ENCODE peak calls at places on chromosome 9, in four cellular contexts. One of them, this sample, is unnamed.
A peak's percentile ranks its signal among the peaks of the same experiment; 100 is the strongest.

GRCh38 chr9:78938821-78939220 is 632.9 kb upstream of the TLE4 start:
- DNase-seq in SK-N-SH: no peak
- DNase-seq in upper lobe of right lung: no peak
- DNase-seq in transverse colon: no peak
- DNase-seq in this sample: no peak

GRCh38 chr9:108272350-108272899 is 583.4 kb downstream of the ACTL7B start:
- DNase-seq in SK-N-SH: peak; percentile 40
- DNase-seq in upper lobe of right lung: peak; percentile 66
- DNase-seq in transverse colon: peak; percentile 66
- DNase-seq in this sample: no peak

GRCh38 chr9:92001244-92001643 is 51.2 kb upstream of the ROR2 start:
- DNase-seq in SK-N-SH: no peak
- DNase-seq in upper lobe of right lung: no peak
- DNase-seq in transverse colon: no peak
- DNase-seq in this sample: no peak

GRCh38 chr9:117783828-117784227 is 79.6 kb downstream of the TLR4 start:
- DNase-seq in SK-N-SH: no peak
- DNase-seq in upper lobe of right lung: no peak
- DNase-seq in transverse colon: peak; percentile 18
- DNase-seq in this sample: no peak

GRCh38 chr9:87513171-87513570 is 15.5 kb downstream of the DAPK1 start:
- DNase-seq in SK-N-SH: no peak
- DNase-seq in upper lobe of right lung: no peak
- DNase-seq in transverse colon: no peak
- DNase-seq in this sample: no peak

GRCh38 chr9:35664531-35665470 is at the start of gene ARHGEF39:
- DNase-seq in SK-N-SH: peak; percentile 98
- DNase-seq in upper lobe of right lung: peak; percentile 91
- DNase-seq in transverse colon: peak; percentile 91
- DNase-seq in this sample: no peak

GRCh38 chr9:93598647-93599241 is 22.4 kb downstream of the PHF2 start:
- DNase-seq in SK-N-SH: no peak
- DNase-seq in upper lobe of right lung: no peak
- DNase-seq in transverse colon: peak; percentile 36
- DNase-seq in this sample: no peak

GRCh38 chr9:137311171-137311970 is 9.3 kb upstream of the NRARP start:
- DNase-seq in SK-N-SH: peak; percentile 41
- DNase-seq in upper lobe of right lung: peak; percentile 78
- DNase-seq in transverse colon: peak; percentile 92
- DNase-seq in this sample: no peak

GRCh38 chr9:5205071-5205470 is 19.6 kb upstream of the INSL6 start:
- DNase-seq in SK-N-SH: no peak
- DNase-seq in upper lobe of right lung: no peak
- DNase-seq in transverse colon: no peak
- DNase-seq in this sample: no peak

GRCh38 chr9:77663754-77664153 is 15.6 kb upstream of the GNA14 start:
- DNase-seq in SK-N-SH: peak; percentile 44
- DNase-seq in upper lobe of right lung: no peak
- DNase-seq in transverse colon: peak; percentile 54
- DNase-seq in this sample: no peak

GRCh38 chr9:6564370-6564769 is 81.2 kb downstream of the GLDC start:
- DNase-seq in SK-N-SH: no peak
- DNase-seq in upper lobe of right lung: no peak
- DNase-seq in transverse colon: no peak
- DNase-seq in this sample: no peak

GRCh38 chr9:131464354-131465000 is 38.2 kb upstream of the POMT1 start:
- DNase-seq in SK-N-SH: no peak
- DNase-seq in upper lobe of right lung: peak; percentile 55
- DNase-seq in transverse colon: no peak
- DNase-seq in this sample: no peak

GRCh38 chr9:136137321-136138054 is 18.8 kb upstream of the TMEM250 start:
- DNase-seq in SK-N-SH: peak; percentile 74
- DNase-seq in upper lobe of right lung: no peak
- DNase-seq in transverse colon: no peak
- DNase-seq in this sample: no peak

GRCh38 chr9:93452710-93453046 is 703 bp downstream of the FAM120AOS start:
- DNase-seq in SK-N-SH: peak; percentile 28
- DNase-seq in upper lobe of right lung: no peak
- DNase-seq in transverse colon: peak; percentile 33
- DNase-seq in this sample: no peak

GRCh38 chr9:105173306-105173705 is 71.1 kb upstream of the SLC44A1 start:
- DNase-seq in SK-N-SH: no peak
- DNase-seq in upper lobe of right lung: no peak
- DNase-seq in transverse colon: no peak
- DNase-seq in this sample: no peak

GRCh38 chr9:1939926-1940368 is 75.2 kb upstream of the SMARCA2 start:
- DNase-seq in SK-N-SH: peak; percentile 54
- DNase-seq in upper lobe of right lung: no peak
- DNase-seq in transverse colon: peak; percentile 22
- DNase-seq in this sample: no peak

GRCh38 chr9:16712800-16713199 is 157.7 kb downstream of the BNC2 start:
- DNase-seq in SK-N-SH: no peak
- DNase-seq in upper lobe of right lung: no peak
- DNase-seq in transverse colon: no peak
- DNase-seq in this sample: no peak

GRCh38 chr9:94971378-94972131 is 245.1 kb downstream of the AOPEP start:
- DNase-seq in SK-N-SH: peak; percentile 65
- DNase-seq in upper lobe of right lung: no peak
- DNase-seq in transverse colon: no peak
- DNase-seq in this sample: no peak

GRCh38 chr9:38112010-38112409 is 43.0 kb upstream of the SHB start:
- DNase-seq in SK-N-SH: no peak
- DNase-seq in upper lobe of right lung: no peak
- DNase-seq in transverse colon: no peak
- DNase-seq in this sample: no peak

GRCh38 chr9:85431396-85432102 is 310.2 kb downstream of the AGTPBP1 start:
- DNase-seq in SK-N-SH: no peak
- DNase-seq in upper lobe of right lung: no peak
- DNase-seq in transverse colon: no peak
- DNase-seq in this sample: no peak

GRCh38 chr9:113985968-113986585 is 92.0 kb downstream of the AMBP start:
- DNase-seq in SK-N-SH: no peak
- DNase-seq in upper lobe of right lung: no peak
- DNase-seq in transverse colon: no peak
- DNase-seq in this sample: no peak

GRCh38 chr9:127318651-127319167 is 54.1 kb downstream of the GARNL3 start:
- DNase-seq in SK-N-SH: no peak
- DNase-seq in upper lobe of right lung: no peak
- DNase-seq in transverse colon: no peak
- DNase-seq in this sample: no peak

GRCh38 chr9:2117527-2117926 is 102.4 kb downstream of the SMARCA2 start:
- DNase-seq in SK-N-SH: no peak
- DNase-seq in upper lobe of right lung: no peak
- DNase-seq in transverse colon: no peak
- DNase-seq in this sample: no peak

GRCh38 chr9:13144176-13144820 is 135.2 kb downstream of the MPDZ start:
- DNase-seq in SK-N-SH: no peak
- DNase-seq in upper lobe of right lung: no peak
- DNase-seq in transverse colon: no peak
- DNase-seq in this sample: no peak

GRCh38 chr9:14843163-14843562 is 67.1 kb downstream of the FREM1 start:
- DNase-seq in SK-N-SH: no peak
- DNase-seq in upper lobe of right lung: no peak
- DNase-seq in transverse colon: no peak
- DNase-seq in this sample: no peak

GRCh38 chr9:132729235-132729890 is 59.1 kb downstream of the GTF3C4 start:
- DNase-seq in SK-N-SH: no peak
- DNase-seq in upper lobe of right lung: no peak
- DNase-seq in transverse colon: no peak
- DNase-seq in this sample: no peak

GRCh38 chr9:132732326-132732725 is 62.1 kb downstream of the GTF3C4 start:
- DNase-seq in SK-N-SH: no peak
- DNase-seq in upper lobe of right lung: no peak
- DNase-seq in transverse colon: no peak
- DNase-seq in this sample: no peak

GRCh38 chr9:132730054-132731033 is 60.1 kb downstream of the GTF3C4 start:
- DNase-seq in SK-N-SH: no peak
- DNase-seq in upper lobe of right lung: no peak
- DNase-seq in transverse colon: no peak
- DNase-seq in this sample: no peak

GRCh38 chr9:132733133-132733815 is 63.0 kb downstream of the GTF3C4 start:
- DNase-seq in SK-N-SH: no peak
- DNase-seq in upper lobe of right lung: no peak
- DNase-seq in transverse colon: no peak
- DNase-seq in this sample: no peak

GRCh38 chr9:132731230-132731629 is 61.0 kb downstream of the GTF3C4 start:
- DNase-seq in SK-N-SH: no peak
- DNase-seq in upper lobe of right lung: no peak
- DNase-seq in transverse colon: peak; percentile 38
- DNase-seq in this sample: no peak
- H3K27ac ChIP-seq in SK-N-SH: no peak overlapping the region
- H3K27ac ChIP-seq in upper lobe of right lung: no peak overlapping the region
- H3K27ac ChIP-seq in transverse colon: no peak overlapping the region
- H3K27ac ChIP-seq in this sample: peak overlapping the region; percentile 65

DNA sequence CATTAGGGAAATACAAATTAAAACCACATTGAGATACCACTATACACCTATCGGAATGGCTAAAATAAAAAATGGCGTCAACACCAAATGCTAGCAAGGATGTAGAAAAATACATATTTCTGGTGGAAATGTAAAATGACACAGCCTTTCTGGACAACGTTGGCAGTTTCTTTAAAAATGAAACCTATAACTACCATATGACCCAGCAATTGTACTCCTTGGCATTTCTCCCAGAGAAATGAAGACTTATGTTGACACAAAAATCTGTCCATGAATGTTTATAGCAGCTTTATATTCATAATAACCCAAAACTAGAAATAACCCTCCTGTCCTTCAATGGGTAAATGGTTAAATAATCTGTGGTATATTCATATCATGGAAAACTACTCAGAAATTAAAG is 188.7 kb upstream of the RAD23B start:
- DNase-seq in SK-N-SH: no peak
- DNase-seq in upper lobe of right lung: no peak
- DNase-seq in transverse colon: no peak
- DNase-seq in this sample: no peak
- H3K27ac ChIP-seq in SK-N-SH: no peak overlapping the region
- H3K27ac ChIP-seq in upper lobe of right lung: no peak overlapping the region
- H3K27ac ChIP-seq in transverse colon: peak overlapping the region; percentile 67
- H3K27ac ChIP-seq in this sample: no peak overlapping the region

GRCh38 chr9:82490019-82490499 is 501.5 kb downstream of the SPATA31D1 start:
- DNase-seq in SK-N-SH: no peak
- DNase-seq in upper lobe of right lung: no peak
- DNase-seq in transverse colon: no peak
- DNase-seq in this sample: no peak
- H3K27ac ChIP-seq in SK-N-SH: peak overlapping the region; percentile 55
- H3K27ac ChIP-seq in upper lobe of right lung: no peak overlapping the region
- H3K27ac ChIP-seq in transverse colon: no peak overlapping the region
- H3K27ac ChIP-seq in this sample: peak overlapping the region; percentile 75

DNA sequence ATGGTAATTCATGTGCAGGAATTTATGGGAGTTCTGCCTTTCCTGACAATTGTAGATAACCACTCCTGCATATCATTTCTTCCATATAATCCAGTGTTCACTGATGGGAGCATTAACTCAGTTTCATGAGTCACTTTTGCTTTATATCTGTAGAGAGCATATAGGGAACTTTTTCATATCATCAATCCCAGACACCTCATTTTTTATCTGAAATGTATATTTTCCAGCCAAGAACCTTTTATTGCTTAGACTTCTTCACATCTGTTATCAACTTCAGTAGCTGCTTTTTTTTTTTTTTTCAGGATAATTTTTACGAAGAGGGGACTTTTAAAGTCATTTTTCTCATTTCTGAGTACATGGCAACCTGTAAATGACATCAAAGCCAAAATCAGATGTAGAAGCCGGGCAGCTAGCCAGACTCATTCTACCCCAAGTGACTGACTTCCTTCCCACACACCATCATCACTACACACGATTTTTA is 41.1 kb downstream of the NFX1 start:
- DNase-seq in SK-N-SH: peak; percentile 45
- DNase-seq in upper lobe of right lung: no peak
- DNase-seq in transverse colon: no peak
- DNase-seq in this sample: no peak
- H3K27ac ChIP-seq in SK-N-SH: peak overlapping the region; percentile 40
- H3K27ac ChIP-seq in upper lobe of right lung: no peak overlapping the region
- H3K27ac ChIP-seq in transverse colon: peak overlapping the region; percentile 86
- H3K27ac ChIP-seq in this sample: no peak overlapping the region

GRCh38 chr9:123957168-123957721 is 27.3 kb upstream of the DENND1A start:
- DNase-seq in SK-N-SH: no peak
- DNase-seq in upper lobe of right lung: no peak
- DNase-seq in transverse colon: no peak
- DNase-seq in this sample: no peak
- H3K27ac ChIP-seq in SK-N-SH: no peak overlapping the region
- H3K27ac ChIP-seq in upper lobe of right lung: no peak overlapping the region
- H3K27ac ChIP-seq in transverse colon: no peak overlapping the region
- H3K27ac ChIP-seq in this sample: no peak overlapping the region

DNA sequence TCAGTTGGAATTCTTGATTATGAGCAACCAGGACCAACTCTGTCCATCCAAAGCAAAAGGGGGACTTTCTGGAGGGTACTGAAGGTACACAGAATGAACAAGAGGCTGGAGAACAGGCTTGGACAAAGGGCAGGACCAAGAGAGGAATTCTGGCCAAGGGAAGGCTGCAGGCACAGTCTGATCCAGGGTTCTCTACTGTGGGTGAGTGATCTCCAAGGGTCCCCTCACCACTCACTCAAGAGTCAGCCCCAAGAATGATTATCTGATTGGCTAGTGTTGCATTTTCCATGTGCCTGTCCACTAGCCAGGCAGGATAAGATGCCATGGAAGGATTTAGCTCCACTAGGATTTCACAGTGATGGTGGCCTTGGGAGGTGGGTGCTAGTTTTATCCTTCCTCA is 11.6 kb upstream of the PHF19 start:
- DNase-seq in SK-N-SH: no peak
- DNase-seq in upper lobe of right lung: no peak
- DNase-seq in transverse colon: no peak
- DNase-seq in this sample: no peak
- H3K27ac ChIP-seq in SK-N-SH: no peak overlapping the region
- H3K27ac ChIP-seq in upper lobe of right lung: no peak overlapping the region
- H3K27ac ChIP-seq in transverse colon: no peak overlapping the region
- H3K27ac ChIP-seq in this sample: peak overlapping the region; percentile 87

DNA sequence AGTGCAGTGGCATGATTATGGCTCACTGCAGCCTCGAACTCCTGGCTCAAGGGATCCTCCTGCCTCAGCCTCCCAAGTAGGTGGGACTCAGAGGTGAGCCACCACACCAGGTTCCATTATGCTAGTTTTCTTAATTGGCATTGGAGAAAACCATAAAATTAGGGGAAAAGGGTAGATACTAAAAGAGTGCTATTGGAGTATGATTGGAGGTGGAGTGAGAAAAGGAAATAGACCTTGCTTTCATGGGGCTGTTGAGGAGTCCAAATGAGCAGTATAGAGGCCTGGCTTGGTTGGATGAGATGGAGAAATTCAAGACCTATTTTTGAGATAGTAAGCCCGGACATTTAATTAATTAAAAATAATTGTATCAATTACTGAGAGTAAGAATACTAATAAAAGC is 888 bp upstream of the BRD3OS start:
- DNase-seq in SK-N-SH: peak; percentile 19
- DNase-seq in upper lobe of right lung: no peak
- DNase-seq in transverse colon: no peak
- DNase-seq in this sample: no peak
- H3K27ac ChIP-seq in SK-N-SH: peak overlapping the region; percentile 50
- H3K27ac ChIP-seq in upper lobe of right lung: peak overlapping the region; percentile 11
- H3K27ac ChIP-seq in transverse colon: peak overlapping the region; percentile 86
- H3K27ac ChIP-seq in this sample: peak overlapping the region; percentile 52

GRCh38 chr9:98999152-98999525 is 55.4 kb downstream of the COL15A1 start:
- DNase-seq in SK-N-SH: no peak
- DNase-seq in upper lobe of right lung: no peak
- DNase-seq in transverse colon: no peak
- DNase-seq in this sample: no peak
- H3K27ac ChIP-seq in SK-N-SH: no peak overlapping the region
- H3K27ac ChIP-seq in upper lobe of right lung: peak overlapping the region; percentile 32
- H3K27ac ChIP-seq in transverse colon: peak overlapping the region; percentile 76
- H3K27ac ChIP-seq in this sample: peak overlapping the region; percentile 71

This sample was measured in esophagus squamous epithelium.